ENCODE peak calls at places on chromosomes 7 and 10, in six cellular contexts. G, L, Y, K, E and D are unnamed samples.

GRCh38 chr7:375901-376305 is 85.9 kb downstream of the FOXL3 start:
- DNase-seq in G (no peak), L (no peak), Y (no peak), K (no peak), E (no peak), D (no peak)

GRCh38 chr10:7409045-7409731 is 1.6 kb downstream of the SFMBT2 start:
- DNase-seq in G (peak; percentile 60), L (no peak), Y (no peak), K (no peak), E (no peak), D (no peak)

GRCh38 chr7:2635810-2636701 is 4.3 kb downstream of the TTYH3 start:
- DNase-seq in G (no peak), L (no peak), Y (no peak), K (no peak), E (no peak), D (peak; percentile 34)

GRCh38 chr7:46317256-46317655 is 396.2 kb upstream of the IGFBP3 start:
- DNase-seq in G (no peak), L (no peak), Y (peak; percentile 26), K (no peak), E (no peak), D (no peak)

GRCh38 chr10:121753726-121754476 is 155.7 kb upstream of the FGFR2 start:
- DNase-seq in G (no peak), L (no peak), Y (peak; percentile 84), K (peak; percentile 82), E (no peak), D (no peak)

GRCh38 chr10:92240289-92241157 is 50.4 kb downstream of the CPEB3 start:
- DNase-seq in G (no peak), L (peak; percentile 28), Y (peak; percentile 79), K (peak; percentile 67), E (peak; percentile 58), D (peak; percentile 72)

GRCh38 chr7:4245866-4246470 is 436.1 kb upstream of the FOXK1 start:
- DNase-seq in G (no peak), L (no peak), Y (no peak), K (no peak), E (no peak), D (no peak)

GRCh38 chr7:2030475-2031456 is 202.0 kb downstream of the MAD1L1 start:
- DNase-seq in G (peak; percentile 27), L (no peak), Y (no peak), K (no peak), E (no peak), D (no peak)

GRCh38 chr10:86284355-86285105 is 82.1 kb downstream of the GRID1 start:
- DNase-seq in G (no peak), L (no peak), Y (no peak), K (no peak), E (no peak), D (no peak)

GRCh38 chr10:104054430-104054829 is 31.2 kb downstream of the COL17A1 start:
- DNase-seq in G (no peak), L (no peak), Y (no peak), K (no peak), E (no peak), D (no peak)

GRCh38 chr10:5625992-5626777 is 40.2 kb downstream of the ASB13 start:
- DNase-seq in G (no peak), L (no peak), Y (no peak), K (no peak), E (peak; percentile 57), D (peak; percentile 97)

GRCh38 chr7:136874393-136875032 is 6.1 kb downstream of the CHRM2 start:
- DNase-seq in G (no peak), L (no peak), Y (peak; percentile 51), K (peak; percentile 21), E (peak; percentile 31), D (no peak)

GRCh38 chr7:128427289-128427891 is 17.6 kb upstream of the IMPDH1 start:
- DNase-seq in G (no peak), L (peak; percentile 29), Y (peak; percentile 77), K (no peak), E (peak; percentile 21), D (peak; percentile 48)

GRCh38 chr7:14734839-14735321 is 167.7 kb downstream of the DGKB start:
- DNase-seq in G (no peak), L (no peak), Y (peak; percentile 14), K (peak; percentile 5), E (no peak), D (peak; percentile 15)

GRCh38 chr10:76950354-76950753 is 687.3 kb downstream of the KCNMA1 start:
- DNase-seq in G (no peak), L (no peak), Y (peak; percentile 5), K (no peak), E (no peak), D (no peak)

GRCh38 chr10:25522294-25522693 is 347.5 kb downstream of the GPR158 start:
- DNase-seq in G (no peak), L (no peak), Y (no peak), K (no peak), E (no peak), D (no peak)

GRCh38 chr7:102859084-102859798 is 53.6 kb upstream of the LRRC17 start:
- DNase-seq in G (no peak), L (no peak), Y (peak; percentile 44), K (no peak), E (no peak), D (no peak)

GRCh38 chr10:124465777-124466488 is 4.3 kb downstream of the LHPP start:
- DNase-seq in G (no peak), L (no peak), Y (peak; percentile 9), K (no peak), E (no peak), D (no peak)

GRCh38 chr10:93876391-93876790 is 17.4 kb upstream of the SLC35G1 start:
- DNase-seq in G (no peak), L (no peak), Y (peak; percentile 20), K (no peak), E (no peak), D (no peak)

GRCh38 chr10:43888551-43888950 is 239.9 kb upstream of the ZNF32 start:
- DNase-seq in G (no peak), L (no peak), Y (peak; percentile 91), K (no peak), E (no peak), D (no peak)

GRCh38 chr10:14244147-14244546 is 86.6 kb downstream of the FRMD4A start:
- DNase-seq in G (no peak), L (no peak), Y (no peak), K (no peak), E (no peak), D (no peak)

GRCh38 chr7:7265057-7265456 is 82.7 kb downstream of the C1GALT1 start:
- DNase-seq in G (no peak), L (peak; percentile 17), Y (peak; percentile 46), K (no peak), E (no peak), D (no peak)

GRCh38 chr7:105643384-105643783 is 62.1 kb upstream of the EFCAB10 start:
- DNase-seq in G (no peak), L (no peak), Y (peak; percentile 53), K (no peak), E (no peak), D (no peak)

GRCh38 chr10:89452193-89452592 is 37.8 kb downstream of the IFIT5 start:
- DNase-seq in G (no peak), L (no peak), Y (no peak), K (no peak), E (no peak), D (no peak)

GRCh38 chr7:121049028-121049791 is 60.7 kb downstream of the CPED1 start:
- DNase-seq in G (no peak), L (no peak), Y (no peak), K (no peak), E (no peak), D (no peak)

GRCh38 chr10:71697938-71698709 is 21.5 kb downstream of the C10orf105 start:
- DNase-seq in G (no peak), L (no peak), Y (no peak), K (no peak), E (no peak), D (no peak)

GRCh38 chr7:2855386-2855785 is 11.3 kb upstream of the GNA12 start:
- DNase-seq in G (no peak), L (no peak), Y (no peak), K (no peak), E (no peak), D (no peak)

GRCh38 chr7:129825554-129826267 is 127.0 kb downstream of the UBE2H start:
- DNase-seq in G (peak; percentile 92), L (peak; percentile 86), Y (peak; percentile 69), K (peak; percentile 75), E (peak; percentile 15), D (peak; percentile 90)

GRCh38 chr10:21953585-21954057 is 49.9 kb downstream of the DNAJC1 start:
- DNase-seq in G (no peak), L (no peak), Y (peak; percentile 72), K (peak; percentile 23), E (peak; percentile 48), D (no peak)

GRCh38 chr7:101743995-101744360 is 73.4 kb upstream of the CUX1 start:
- DNase-seq in G (no peak), L (no peak), Y (no peak), K (no peak), E (no peak), D (no peak)

GRCh38 chr7:136617176-136617575 is 251.3 kb upstream of the CHRM2 start:
- DNase-seq in G (no peak), L (no peak), Y (no peak), K (no peak), E (no peak), D (no peak)

GRCh38 chr10:79045566-79046175 is 23.1 kb upstream of the ZMIZ1 start:
- DNase-seq in G (peak; percentile 22), L (no peak), Y (no peak), K (no peak), E (no peak), D (no peak)

GRCh38 chr10:5390607-5391205 is 13.9 kb downstream of the TUBAL3 start:
- DNase-seq in G (no peak), L (no peak), Y (no peak), K (no peak), E (no peak), D (no peak)

GRCh38 chr7:133504825-133505224 is 251.9 kb downstream of the EXOC4 start:
- DNase-seq in G (no peak), L (no peak), Y (peak; percentile 60), K (no peak), E (no peak), D (no peak)

GRCh38 chr7:137874390-137874789 is 27.6 kb upstream of the DGKI start:
- DNase-seq in G (no peak), L (no peak), Y (peak; percentile 96), K (no peak), E (no peak), D (no peak)

GRCh38 chr7:47568056-47568455 is 13.9 kb downstream of the TNS3 start:
- DNase-seq in G (no peak), L (no peak), Y (no peak), K (no peak), E (no peak), D (no peak)

GRCh38 chr7:149202831-149203231 is 7.5 kb downstream of the ZNF282 start:
- DNase-seq in G (no peak), L (no peak), Y (no peak), K (no peak), E (no peak), D (no peak)